ENCODE peak calls at places on chromosome 16, in five cellular contexts. One of them, this sample, is unnamed.

GRCh38 chr16:57867000-57867561 is 64.8 kb upstream of the KIFC3 start:
- DNase-seq in IMR-90: peak; percentile 10
- DNase-seq in foreskin fibroblast: no peak
- DNase-seq in GM12864: no peak
- DNase-seq in fibroblast of lung: no peak
- DNase-seq in this sample: no peak

GRCh38 chr16:4795828-4796572 is 831 bp downstream of the SMIM22 start:
- DNase-seq in IMR-90: no peak
- DNase-seq in foreskin fibroblast: no peak
- DNase-seq in GM12864: no peak
- DNase-seq in fibroblast of lung: no peak
- DNase-seq in this sample: no peak

GRCh38 chr16:79698341-79698753 is 97.8 kb upstream of the MAF start:
- DNase-seq in IMR-90: peak; percentile 40
- DNase-seq in foreskin fibroblast: peak; percentile 92
- DNase-seq in GM12864: no peak
- DNase-seq in fibroblast of lung: peak; percentile 98
- DNase-seq in this sample: peak; percentile 89

GRCh38 chr16:740764-741505 is at the start of gene CIAO3:
- DNase-seq in IMR-90: peak; percentile 89
- DNase-seq in foreskin fibroblast: peak; percentile 96
- DNase-seq in GM12864: peak; percentile 65
- DNase-seq in fibroblast of lung: peak; percentile 88
- DNase-seq in this sample: peak; percentile 89

GRCh38 chr16:79316004-79316458 is 284.5 kb downstream of the MAF start:
- DNase-seq in IMR-90: no peak
- DNase-seq in foreskin fibroblast: no peak
- DNase-seq in GM12864: peak; percentile 78
- DNase-seq in fibroblast of lung: no peak
- DNase-seq in this sample: no peak

GRCh38 chr16:57643166-57643813 is 14.9 kb downstream of the ADGRG1 start:
- DNase-seq in IMR-90: peak; percentile 70
- DNase-seq in foreskin fibroblast: peak; percentile 59
- DNase-seq in GM12864: no peak
- DNase-seq in fibroblast of lung: peak; percentile 20
- DNase-seq in this sample: no peak

GRCh38 chr16:2280461-2280860 is 12.5 kb upstream of the RNPS1 start:
- DNase-seq in IMR-90: no peak
- DNase-seq in foreskin fibroblast: no peak
- DNase-seq in GM12864: no peak
- DNase-seq in fibroblast of lung: no peak
- DNase-seq in this sample: no peak

GRCh38 chr16:72073831-72074230 is 10.8 kb downstream of the HPR start:
- DNase-seq in IMR-90: no peak
- DNase-seq in foreskin fibroblast: no peak
- DNase-seq in GM12864: no peak
- DNase-seq in fibroblast of lung: peak; percentile 56
- DNase-seq in this sample: no peak

GRCh38 chr16:28087675-28088285 is 24.3 kb upstream of the GSG1L start:
- DNase-seq in IMR-90: no peak
- DNase-seq in foreskin fibroblast: no peak
- DNase-seq in GM12864: no peak
- DNase-seq in fibroblast of lung: no peak
- DNase-seq in this sample: no peak

GRCh38 chr16:56608043-56608875 is at the start of gene MT2A:
- DNase-seq in IMR-90: peak; percentile 97
- DNase-seq in foreskin fibroblast: peak; percentile 100
- DNase-seq in GM12864: peak; percentile 74
- DNase-seq in fibroblast of lung: peak; percentile 97
- DNase-seq in this sample: peak; percentile 98

GRCh38 chr16:56355786-56356275 is 69.5 kb downstream of the AMFR start:
- DNase-seq in IMR-90: no peak
- DNase-seq in foreskin fibroblast: no peak
- DNase-seq in GM12864: no peak
- DNase-seq in fibroblast of lung: no peak
- DNase-seq in this sample: no peak

GRCh38 chr16:48291303-48291702 is 44.0 kb upstream of the ABCC11 start:
- DNase-seq in IMR-90: peak; percentile 39
- DNase-seq in foreskin fibroblast: no peak
- DNase-seq in GM12864: no peak
- DNase-seq in fibroblast of lung: no peak
- DNase-seq in this sample: no peak

GRCh38 chr16:28258571-28258970 is 33.8 kb upstream of the SBK1 start:
- DNase-seq in IMR-90: peak; percentile 4
- DNase-seq in foreskin fibroblast: peak; percentile 29
- DNase-seq in GM12864: no peak
- DNase-seq in fibroblast of lung: no peak
- DNase-seq in this sample: no peak

GRCh38 chr16:57608462-57609113 is 19.8 kb upstream of the ADGRG1 start:
- DNase-seq in IMR-90: no peak
- DNase-seq in foreskin fibroblast: no peak
- DNase-seq in GM12864: no peak
- DNase-seq in fibroblast of lung: no peak
- DNase-seq in this sample: no peak

GRCh38 chr16:1314399-1315068 is 5.1 kb downstream of the UBE2I start:
- DNase-seq in IMR-90: no peak
- DNase-seq in foreskin fibroblast: no peak
- DNase-seq in GM12864: no peak
- DNase-seq in fibroblast of lung: no peak
- DNase-seq in this sample: no peak

GRCh38 chr16:27314161-27314723 is 468 bp downstream of the IL4R start:
- DNase-seq in IMR-90: peak; percentile 97
- DNase-seq in foreskin fibroblast: peak; percentile 95
- DNase-seq in GM12864: no peak
- DNase-seq in fibroblast of lung: peak; percentile 93
- DNase-seq in this sample: peak; percentile 98

GRCh38 chr16:30761928-30762902 is at the start of the genes CFAP119 and RNF40:
- DNase-seq in IMR-90: peak; percentile 97
- DNase-seq in foreskin fibroblast: peak; percentile 99
- DNase-seq in GM12864: peak; percentile 92
- DNase-seq in fibroblast of lung: peak; percentile 98
- DNase-seq in this sample: peak; percentile 99

GRCh38 chr16:69711115-69711740 is 15.1 kb downstream of the NQO1 start:
- DNase-seq in IMR-90: peak; percentile 81
- DNase-seq in foreskin fibroblast: peak; percentile 59
- DNase-seq in GM12864: no peak
- DNase-seq in fibroblast of lung: no peak
- DNase-seq in this sample: peak; percentile 43

GRCh38 chr16:49337814-49338350 is 35.7 kb upstream of the C16orf78 start:
- DNase-seq in IMR-90: no peak
- DNase-seq in foreskin fibroblast: no peak
- DNase-seq in GM12864: no peak
- DNase-seq in fibroblast of lung: no peak
- DNase-seq in this sample: no peak

GRCh38 chr16:13264749-13265552 is 363.6 kb downstream of the SHISA9 start:
- DNase-seq in IMR-90: no peak
- DNase-seq in foreskin fibroblast: no peak
- DNase-seq in GM12864: no peak
- DNase-seq in fibroblast of lung: no peak
- DNase-seq in this sample: no peak

GRCh38 chr16:21646721-21647561 is 5.5 kb downstream of the IGSF6 start:
- DNase-seq in IMR-90: no peak
- DNase-seq in foreskin fibroblast: no peak
- DNase-seq in GM12864: peak; percentile 95
- DNase-seq in fibroblast of lung: no peak
- DNase-seq in this sample: peak; percentile 18

GRCh38 chr16:72241930-72242329 is 70.0 kb upstream of the PMFBP1 start:
- DNase-seq in IMR-90: peak; percentile 55
- DNase-seq in foreskin fibroblast: peak; percentile 78
- DNase-seq in GM12864: no peak
- DNase-seq in fibroblast of lung: peak; percentile 66
- DNase-seq in this sample: peak; percentile 62

DNA sequence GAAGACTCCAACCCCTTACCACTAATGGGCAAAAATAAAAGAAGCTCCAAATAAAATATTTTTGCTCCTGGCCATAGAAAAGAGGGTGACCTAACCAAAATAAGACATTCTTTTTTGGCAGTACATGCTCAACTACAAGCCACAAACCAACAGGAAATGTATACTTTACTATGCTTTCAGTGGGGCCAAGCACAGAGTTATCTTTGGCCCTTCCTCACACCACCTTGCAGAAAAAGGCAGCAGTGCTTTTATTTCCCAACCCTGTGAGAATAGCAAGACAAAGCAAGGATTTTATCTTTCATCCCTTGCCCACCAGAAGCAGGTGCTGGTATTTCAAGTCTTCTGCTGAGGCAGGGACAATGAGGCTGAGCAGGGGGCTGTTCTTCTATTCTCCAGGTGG is 1493.1 kb downstream of the CDH11 start:
- DNase-seq in IMR-90: no peak
- DNase-seq in foreskin fibroblast: no peak
- DNase-seq in GM12864: no peak
- DNase-seq in fibroblast of lung: no peak
- DNase-seq in this sample: no peak
- TF ChIP-seq CTCF in IMR-90: no peak
- TF ChIP-seq CTCF in foreskin fibroblast: no peak
- TF ChIP-seq CTCF in GM12864: no peak
- TF ChIP-seq CTCF in fibroblast of lung: no peak
- TF ChIP-seq CTCF in this sample: no peak

GRCh38 chr16:19885456-19886060 is 910 bp upstream of the GPRC5B start:
- DNase-seq in IMR-90: no peak
- DNase-seq in foreskin fibroblast: no peak
- DNase-seq in GM12864: no peak
- DNase-seq in fibroblast of lung: no peak
- DNase-seq in this sample: peak; percentile 21
- H3K4me3 ChIP-seq in IMR-90: peak overlapping the region; percentile 85
- H3K4me3 ChIP-seq in foreskin fibroblast: peak overlapping the region; percentile 62
- H3K4me3 ChIP-seq in GM12864: no peak overlapping the region
- H3K4me3 ChIP-seq in fibroblast of lung: peak overlapping the region; percentile 60
- H3K4me3 ChIP-seq in this sample: peak overlapping the region; percentile 83

DNA sequence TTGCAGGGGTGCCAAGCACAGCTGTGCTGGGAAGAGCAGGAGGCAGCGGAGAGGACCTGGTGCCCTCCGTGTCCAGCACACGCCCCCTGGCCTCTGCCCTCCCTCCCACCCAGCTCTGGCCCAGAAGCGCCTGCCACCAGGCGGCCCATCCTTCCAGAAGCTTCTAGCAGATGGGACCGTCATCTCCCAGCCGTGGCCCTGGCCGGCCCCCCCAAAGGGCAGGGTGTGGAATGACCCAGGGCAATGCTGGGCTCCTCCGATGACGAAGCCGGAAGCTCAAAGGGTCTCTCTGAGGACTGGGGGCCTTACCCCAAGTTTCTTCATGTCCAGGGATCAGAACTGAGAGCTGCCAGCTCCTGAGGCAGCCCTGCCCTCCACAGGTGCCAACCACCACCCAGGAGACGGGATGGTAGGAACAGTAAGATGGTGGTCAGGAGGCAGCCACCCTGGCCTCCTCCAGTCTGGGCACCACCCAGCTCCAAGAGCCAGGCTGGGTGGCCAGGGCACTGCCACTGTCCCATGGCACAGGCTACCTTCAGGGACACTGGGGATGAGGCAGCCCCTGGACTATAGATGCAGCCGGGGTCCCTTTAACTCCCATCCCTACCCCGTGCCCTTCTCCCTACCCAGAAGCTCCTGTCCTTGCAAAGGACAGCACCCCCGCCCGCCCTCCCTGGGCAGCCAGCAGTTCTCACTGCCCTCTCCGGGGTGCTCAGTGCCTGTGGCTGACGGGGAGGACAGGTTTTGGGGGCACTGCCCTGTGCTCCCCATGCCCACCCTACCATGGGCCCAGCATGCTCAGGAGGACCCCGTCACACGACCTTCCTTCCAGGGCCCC is 6.5 kb upstream of the CDH15 start:
- DNase-seq in IMR-90: no peak
- DNase-seq in foreskin fibroblast: no peak
- DNase-seq in GM12864: no peak
- DNase-seq in fibroblast of lung: no peak
- DNase-seq in this sample: no peak
- TF ChIP-seq CTCF in IMR-90: no peak
- TF ChIP-seq CTCF in foreskin fibroblast: no peak
- TF ChIP-seq CTCF in GM12864: no peak
- TF ChIP-seq CTCF in fibroblast of lung: no peak
- TF ChIP-seq CTCF in this sample: no peak

GRCh38 chr16:67155305-67156145 is 4.2 kb downstream of the TRADD start:
- DNase-seq in IMR-90: peak; percentile 71
- DNase-seq in foreskin fibroblast: peak; percentile 92
- DNase-seq in GM12864: no peak
- DNase-seq in fibroblast of lung: peak; percentile 72
- DNase-seq in this sample: peak; percentile 70

GRCh38 chr16:67157106-67157748 is 2.5 kb downstream of the TRADD start:
- DNase-seq in IMR-90: no peak
- DNase-seq in foreskin fibroblast: no peak
- DNase-seq in GM12864: no peak
- DNase-seq in fibroblast of lung: no peak
- DNase-seq in this sample: no peak

GRCh38 chr16:67156146-67156844 is 3.4 kb downstream of the TRADD start:
- DNase-seq in IMR-90: no peak
- DNase-seq in foreskin fibroblast: no peak
- DNase-seq in GM12864: no peak
- DNase-seq in fibroblast of lung: no peak
- DNase-seq in this sample: no peak

GRCh38 chr16:67151431-67152097 is 766 bp upstream of the B3GNT9 start:
- DNase-seq in IMR-90: no peak
- DNase-seq in foreskin fibroblast: no peak
- DNase-seq in GM12864: no peak
- DNase-seq in fibroblast of lung: no peak
- DNase-seq in this sample: no peak

DNA sequence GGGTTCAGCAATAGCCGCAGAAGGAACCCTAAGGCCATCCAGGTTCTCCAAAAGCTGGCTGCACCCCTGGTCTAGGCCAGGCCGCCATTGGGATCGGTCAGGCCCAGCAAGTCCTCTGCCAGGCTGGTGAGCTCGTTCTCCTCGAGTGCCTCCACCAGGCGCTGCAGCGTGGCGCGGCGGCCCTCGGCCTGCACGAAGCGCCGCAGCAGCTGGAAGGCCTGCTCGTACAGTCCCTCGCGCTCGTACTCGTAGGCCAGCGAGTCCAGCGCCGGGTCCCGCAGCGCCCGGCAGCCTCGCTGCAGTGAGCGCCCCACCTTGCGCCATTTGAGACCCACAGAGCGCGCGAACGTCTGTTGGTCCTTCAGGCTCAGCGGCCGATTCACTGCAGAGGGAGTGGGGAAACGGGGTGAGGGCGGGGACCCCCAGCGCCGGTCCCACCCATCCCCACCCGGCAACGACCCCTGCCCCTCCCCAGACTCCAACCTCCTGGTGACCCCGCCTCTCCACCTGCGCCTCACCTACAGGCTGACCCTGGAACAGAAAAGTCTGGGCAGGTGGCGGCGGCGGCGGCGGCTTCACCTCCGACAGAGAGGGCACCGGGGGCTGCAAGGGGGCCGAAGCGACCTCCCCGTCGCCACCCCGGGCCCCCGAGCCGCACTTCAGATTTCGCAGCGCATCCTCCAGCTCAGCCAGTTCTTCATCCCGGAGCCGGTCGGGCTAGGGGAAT is 3.9 kb upstream of the B3GNT9 start:
- DNase-seq in IMR-90: no peak
- DNase-seq in foreskin fibroblast: no peak
- DNase-seq in GM12864: no peak
- DNase-seq in fibroblast of lung: no peak
- DNase-seq in this sample: no peak
- H3K4me3 ChIP-seq in IMR-90: no peak overlapping the region
- H3K4me3 ChIP-seq in foreskin fibroblast: no peak overlapping the region
- H3K4me3 ChIP-seq in GM12864: no peak overlapping the region
- H3K4me3 ChIP-seq in fibroblast of lung: no peak overlapping the region
- H3K4me3 ChIP-seq in this sample: peak overlapping the region; percentile 27

GRCh38 chr16:14405611-14406537 is 224.2 kb downstream of the PARN start:
- DNase-seq in IMR-90: no peak
- DNase-seq in foreskin fibroblast: no peak
- DNase-seq in GM12864: peak; percentile 83
- DNase-seq in fibroblast of lung: no peak
- DNase-seq in this sample: peak; percentile 50
- TF ChIP-seq CTCF in IMR-90: no peak
- TF ChIP-seq CTCF in foreskin fibroblast: no peak
- TF ChIP-seq CTCF in GM12864: no peak
- TF ChIP-seq CTCF in fibroblast of lung: no peak
- TF ChIP-seq CTCF in this sample: no peak

GRCh38 chr16:54930034-54930938 is at the start of gene IRX5:
- DNase-seq in IMR-90: peak; percentile 81
- DNase-seq in foreskin fibroblast: peak; percentile 99
- DNase-seq in GM12864: peak; percentile 44
- DNase-seq in fibroblast of lung: peak; percentile 67
- DNase-seq in this sample: peak; percentile 92
- H3K4me3 ChIP-seq in IMR-90: peak within 1 kb of the TSS; percentile 61
- H3K4me3 ChIP-seq in foreskin fibroblast: peak within 1 kb of the TSS; percentile 77
- H3K4me3 ChIP-seq in GM12864: peak within 1 kb of the TSS; percentile 61
- H3K4me3 ChIP-seq in fibroblast of lung: peak within 1 kb of the TSS; percentile 16
- H3K4me3 ChIP-seq in this sample: peak within 1 kb of the TSS; percentile 67